ENCODE peak calls at places on chromosomes 12 and 14, in nine cellular contexts. D is HT-29; Y is activated CD8-positive, alpha-beta memory T cell treated with anti-CD3 and anti-CD28 coated beads for 4 hours; P is activated effector memory CD4-positive, alpha-beta T cell treated with anti-CD3 and anti-CD28 coated beads, Interleukin-2, amount 50 U/mL, for 16 hours; Q is SK-MEL-5; H is GDM1; T is stimulated activated CD4-positive, alpha-beta T cell treated with anti-CD3 and anti-CD28 coated beads, Interleukin-15, amount 100 ng/mL, for 24 hours; F is activated T-helper 1 cell treated with Interleukin-2 at 50 U/mL for 16 hours; E is stimulated activated naive CD4-positive, alpha-beta T cell. G is an unnamed sample.

GRCh38 chr14:94767321-94767878 is 2.5 kb downstream of the GSC start:
- DNase-seq in F (no peak), H (no peak), E (no peak), P (no peak), Q (no peak), D (no peak), Y (no peak), T (no peak), G (no peak)

GRCh38 chr14:70601162-70601561 is 707 bp upstream of the MED6 start:
- DNase-seq in P (no peak), H (no peak), E (no peak), T (no peak), Q (no peak), F (no peak), Y (no peak), D (no peak), G (no peak)

GRCh38 chr12:26976687-26977086 is 37.5 kb downstream of the TM7SF3 start:
- DNase-seq in H (no peak), Y (no peak), E (no peak), Q (no peak), P (no peak), F (no peak), D (no peak), T (no peak), G (no peak)

GRCh38 chr12:104414581-104415305 is 42.0 kb upstream of the CHST11 start:
- DNase-seq in D (no peak), E (no peak), Q (peak; percentile 27), P (no peak), T (no peak), H (no peak), F (no peak), Y (no peak), G (no peak)

GRCh38 chr12:23462546-23462945 is 486.9 kb downstream of the SOX5 start:
- DNase-seq in D (no peak), Q (no peak), Y (no peak), F (no peak), E (no peak), P (no peak), H (no peak), T (no peak), G (no peak)

GRCh38 chr12:108033091-108033490 is 96.0 kb upstream of the WSCD2 start:
- DNase-seq in P (no peak), Y (no peak), H (no peak), F (no peak), T (no peak), E (no peak), Q (no peak), D (no peak), G (no peak)

GRCh38 chr12:13404631-13405473 is 208.3 kb downstream of the EMP1 start:
- DNase-seq in P (no peak), Y (no peak), D (peak; percentile 9), T (no peak), E (no peak), H (no peak), Q (no peak), F (no peak), G (no peak)

GRCh38 chr14:72053662-72054061 is 121.4 kb downstream of the RGS6 start:
- DNase-seq in E (no peak), P (no peak), Q (no peak), Y (no peak), T (no peak), F (no peak), D (no peak), H (no peak), G (no peak)

GRCh38 chr12:42483534-42483857 is 106.0 kb downstream of the PRICKLE1 start:
- DNase-seq in Y (no peak), H (no peak), F (no peak), P (peak; percentile 67), T (peak; percentile 30), D (no peak), E (no peak), Q (no peak), G (peak; percentile 17)

GRCh38 chr14:104877066-104877805 is 12.2 kb downstream of the CEP170B start:
- DNase-seq in P (no peak), F (no peak), Y (no peak), E (no peak), H (no peak), Q (no peak), T (no peak), D (no peak), G (no peak)

GRCh38 chr12:6638305-6638704 is 2.5 kb upstream of the LPAR5 start:
- DNase-seq in Q (no peak), D (no peak), P (no peak), F (no peak), Y (no peak), E (no peak), H (peak; percentile 69), T (no peak), G (no peak)

GRCh38 chr14:33596211-33597080 is 354.4 kb downstream of the EGLN3 start:
- DNase-seq in P (no peak), E (no peak), T (no peak), H (no peak), Q (no peak), F (no peak), Y (no peak), D (no peak), G (no peak)

GRCh38 chr12:52798671-52799497 is 3.0 kb upstream of the KRT3 start:
- DNase-seq in Y (no peak), P (no peak), E (no peak), F (no peak), T (no peak), Q (no peak), D (peak; percentile 23), H (no peak), G (no peak)

GRCh38 chr12:49644620-49644994 is 21.2 kb downstream of the PRPF40B start:
- DNase-seq in D (peak; percentile 82), H (peak; percentile 61), P (peak; percentile 91), Q (peak; percentile 78), F (peak; percentile 68), Y (peak; percentile 66), T (peak; percentile 85), E (peak; percentile 65), G (peak; percentile 84)

GRCh38 chr12:12510141-12510540 is 52.5 kb downstream of the DUSP16 start:
- DNase-seq in D (no peak), E (no peak), Q (no peak), P (no peak), H (no peak), Y (no peak), F (no peak), T (no peak), G (no peak)

GRCh38 chr14:90513151-90514014 is 116.6 kb downstream of the CALM1 start:
- DNase-seq in F (no peak), Q (peak; percentile 91), E (no peak), D (peak; percentile 94), H (no peak), P (no peak), Y (no peak), T (no peak), G (no peak)